ENCODE peak calls at places on chromosomes 16 and 17, in five cellular contexts. P is GM03348, E is WERI-Rb-1, N is heart right ventricle, M is NCI-H2171. X is an unnamed sample.

GRCh38 chr17:18143044-18143936 is 34.7 kb downstream of the MYO15A start:
- DNase-seq in P (no peak), E (peak), N (no peak), M (no peak), X (no peak)

GRCh38 chr16:85136213-85136704 is 24.0 kb upstream of the CIBAR2 start:
- DNase-seq in P (no peak), E (no peak), N (peak), M (no peak), X (no peak)

GRCh38 chr17:43543300-43543699 is 2.8 kb downstream of the ETV4 start:
- DNase-seq in P (no peak), E (no peak), N (no peak), M (no peak), X (no peak)

GRCh38 chr16:51327001-51327400 is 175.9 kb upstream of the SALL1 start:
- DNase-seq in P (peak), E (no peak), N (no peak), M (no peak), X (peak)

GRCh38 chr16:57343131-57343731 is 15.4 kb upstream of the CCL22 start:
- DNase-seq in P (no peak), E (no peak), N (no peak), M (no peak), X (no peak)

GRCh38 chr16:30896203-30896889 is at the start of gene CTF1:
- DNase-seq in P (peak), E (no peak), N (peak), M (no peak), X (peak)

GRCh38 chr17:14359251-14359939 is 58.5 kb downstream of the HS3ST3B1 start:
- DNase-seq in P (no peak), E (peak), N (no peak), M (no peak), X (no peak)

GRCh38 chr16:48366165-48367093 is 18.8 kb downstream of the SIAH1 start:
- DNase-seq in P (peak), E (no peak), N (no peak), M (peak), X (peak)

GRCh38 chr17:75565066-75565465 is 22.5 kb upstream of the MYO15B start:
- DNase-seq in P (peak), E (no peak), N (no peak), M (no peak), X (no peak)

GRCh38 chr17:82302991-82303943 is 14.1 kb downstream of the CD7 start:
- DNase-seq in P (no peak), E (no peak), N (no peak), M (no peak), X (no peak)

GRCh38 chr17:20187049-20187448 is 177.9 kb downstream of the SPECC1 start:
- DNase-seq in P (peak), E (no peak), N (no peak), M (no peak), X (peak)

GRCh38 chr16:30340621-30341020 is 14.5 kb downstream of the CD2BP2 start:
- DNase-seq in P (no peak), E (no peak), N (no peak), M (no peak), X (no peak)

GRCh38 chr17:63914471-63914870 is 3.4 kb upstream of the CSHL1 start:
- DNase-seq in P (no peak), E (no peak), N (no peak), M (no peak), X (no peak)

GRCh38 chr16:3769013-3769412 is 51.7 kb upstream of the TRAP1 start:
- DNase-seq in P (no peak), E (no peak), N (no peak), M (no peak), X (no peak)

GRCh38 chr16:27408602-27409031 is 6.6 kb downstream of the IL21R start:
- DNase-seq in P (no peak), E (no peak), N (no peak), M (no peak), X (no peak)

GRCh38 chr17:82230627-82231311 is 1.9 kb downstream of the SLC16A3 start:
- DNase-seq in P (peak), E (no peak), N (peak), M (no peak), X (peak)

GRCh38 chr17:49567871-49568694 is 7.6 kb upstream of the NXPH3 start:
- DNase-seq in P (peak), E (peak), N (peak), M (no peak), X (peak)

GRCh38 chr16:89586853-89587252 is 11.3 kb downstream of the CPNE7 start:
- DNase-seq in P (peak), E (no peak), N (no peak), M (no peak), X (no peak)

GRCh38 chr17:65039349-65039988 is 17.1 kb downstream of the GNA13 start:
- DNase-seq in P (no peak), E (no peak), N (no peak), M (no peak), X (no peak)

GRCh38 chr16:88940196-88941050 is 36.6 kb downstream of the CBFA2T3 start:
- DNase-seq in P (no peak), E (peak), N (peak), M (peak), X (no peak)

X was measured in astrocyte of the spinal cord.